ENCODE peak calls at places on chromosomes 4 and X, in seven cellular contexts. L is DND-41; C is A549; A is endothelial cell; V is PC-3; X is HFFc6; E is activated CD8-positive, alpha-beta T cell treated with anti-CD3 and anti-CD28 coated beads for 36 hours. H is an unnamed sample.

GRCh38 chr4:30953799-30954198 is 233.6 kb downstream of the PCDH7 start:
- DNase-seq in L (no peak), C (no peak), A (no peak), V (no peak), X (no peak), E (no peak), H (no peak)

GRCh38 chrX:15170927-15171326 is 99.0 kb downstream of the ASB9 start:
- DNase-seq in L (no peak), C (no peak), A (no peak), V (no peak), X (no peak), E (no peak), H (no peak)

GRCh38 chr4:122577808-122578781 is 42.8 kb downstream of the IL21 start:
- DNase-seq in L (peak; percentile 89), C (peak; percentile 44), A (peak; percentile 60), V (peak; percentile 75), X (peak; percentile 37), E (peak; percentile 84), H (peak; percentile 57)

GRCh38 chr4:6272863-6273660 is 3.4 kb downstream of the WFS1 start:
- DNase-seq in L (no peak), C (peak; percentile 32), A (no peak), V (peak; percentile 80), X (peak; percentile 86), E (no peak), H (no peak)

GRCh38 chrX:39969099-39969825 is 128.5 kb downstream of the BCOR start:
- DNase-seq in L (peak; percentile 56), C (no peak), A (no peak), V (no peak), X (no peak), E (peak; percentile 33), H (no peak)

GRCh38 chr4:101068115-101068514 is 279.2 kb downstream of the PPP3CA start:
- DNase-seq in L (no peak), C (no peak), A (no peak), V (no peak), X (no peak), E (no peak), H (no peak)

GRCh38 chr4:8215001-8215427 is 15.9 kb downstream of the SH3TC1 start:
- DNase-seq in L (no peak), C (no peak), A (no peak), V (no peak), X (peak; percentile 50), E (no peak), H (no peak)

GRCh38 chr4:183838987-183839712 is 66.0 kb upstream of the STOX2 start:
- DNase-seq in L (no peak), C (peak; percentile 33), A (peak; percentile 10), V (peak; percentile 37), X (no peak), E (no peak), H (no peak)

GRCh38 chrX:135484636-135485289 is 35.7 kb upstream of the INTS6L start:
- DNase-seq in L (peak; percentile 4), C (peak; percentile 32), A (peak; percentile 4), V (peak; percentile 55), X (peak; percentile 48), E (peak; percentile 24), H (peak; percentile 26)

GRCh38 chrX:34918856-34919255 is 23.7 kb upstream of the FAM47B start:
- DNase-seq in L (no peak), C (peak; percentile 70), A (peak; percentile 23), V (peak; percentile 67), X (peak; percentile 69), E (no peak), H (no peak)

GRCh38 chr4:123248260-123248659 is 148.3 kb upstream of the SPRY1 start:
- DNase-seq in L (no peak), C (no peak), A (no peak), V (no peak), X (no peak), E (no peak), H (no peak)

GRCh38 chrX:134174273-134174660 is 62.7 kb upstream of the CCDC160 start:
- DNase-seq in L (no peak), C (no peak), A (no peak), V (no peak), X (no peak), E (no peak), H (no peak)

GRCh38 chr4:156291317-156291716 is 337.7 kb upstream of the CTSO start:
- DNase-seq in L (no peak), C (peak; percentile 14), A (no peak), V (peak; percentile 65), X (peak; percentile 51), E (no peak), H (no peak)

GRCh38 chr4:31045724-31046318 is 325.7 kb downstream of the PCDH7 start:
- DNase-seq in L (no peak), C (peak; percentile 15), A (peak; percentile 4), V (peak; percentile 65), X (no peak), E (no peak), H (no peak)

GRCh38 chrX:107654778-107655761 is 26.8 kb downstream of the PRPS1 start:
- DNase-seq in L (peak; percentile 52), C (peak; percentile 59), A (peak; percentile 72), V (peak; percentile 86), X (peak; percentile 93), E (peak; percentile 67), H (peak; percentile 25)

GRCh38 chr4:3719191-3719590 is 47.0 kb upstream of the ADRA2C start:
- DNase-seq in L (no peak), C (no peak), A (no peak), V (no peak), X (no peak), E (no peak), H (no peak)

GRCh38 chr4:53307819-53308773 is 57.8 kb downstream of the SCFD2 start:
- DNase-seq in L (no peak), C (no peak), A (no peak), V (no peak), X (no peak), E (no peak), H (no peak)

GRCh38 chr4:53315300-53315699 is 50.6 kb downstream of the SCFD2 start:
- DNase-seq in L (no peak), C (no peak), A (no peak), V (no peak), X (no peak), E (no peak), H (no peak)

GRCh38 chr4:53309321-53310020 is 56.4 kb downstream of the SCFD2 start:
- DNase-seq in L (no peak), C (no peak), A (no peak), V (no peak), X (peak; percentile 9), E (no peak), H (no peak)

GRCh38 chr4:53314257-53314656 is 51.6 kb downstream of the SCFD2 start:
- DNase-seq in L (no peak), C (no peak), A (no peak), V (no peak), X (no peak), E (no peak), H (no peak)

GRCh38 chr4:53313510-53313909 is 52.4 kb downstream of the SCFD2 start:
- DNase-seq in L (no peak), C (peak; percentile 46), A (peak; percentile 5), V (peak; percentile 53), X (no peak), E (no peak), H (no peak)
- TF ChIP-seq CTCF in L (peak; percentile 27), C (peak; percentile 29), A (no peak), V (peak; percentile 57), X (no peak), E (no peak), H (no peak)

GRCh38 chr4:176150283-176150682 is 45.1 kb downstream of the SPATA4 start:
- DNase-seq in L (no peak), C (peak; percentile 18), A (no peak), V (peak; percentile 47), X (peak; percentile 46), E (no peak), H (peak; percentile 8)
- TF ChIP-seq CTCF in L (peak; percentile 24), C (peak; percentile 38), A (no peak), V (peak; percentile 63), X (peak; percentile 80), E (no peak), H (no peak)

GRCh38 chr4:180828455-180829018 is 1414.7 kb upstream of the TENM3 start:
- DNase-seq in L (peak; percentile 26), C (peak; percentile 51), A (peak; percentile 38), V (peak; percentile 73), X (peak; percentile 61), E (peak; percentile 22), H (no peak)

GRCh38 chr4:180827193-180827592 is 1416.0 kb upstream of the TENM3 start:
- DNase-seq in L (peak; percentile 18), C (no peak), A (no peak), V (peak; percentile 3), X (no peak), E (no peak), H (no peak)

GRCh38 chr4:180827610-180828009 is 1415.6 kb upstream of the TENM3 start:
- DNase-seq in L (peak; percentile 9), C (no peak), A (no peak), V (peak; percentile 23), X (peak; percentile 2), E (no peak), H (no peak)

DNA sequence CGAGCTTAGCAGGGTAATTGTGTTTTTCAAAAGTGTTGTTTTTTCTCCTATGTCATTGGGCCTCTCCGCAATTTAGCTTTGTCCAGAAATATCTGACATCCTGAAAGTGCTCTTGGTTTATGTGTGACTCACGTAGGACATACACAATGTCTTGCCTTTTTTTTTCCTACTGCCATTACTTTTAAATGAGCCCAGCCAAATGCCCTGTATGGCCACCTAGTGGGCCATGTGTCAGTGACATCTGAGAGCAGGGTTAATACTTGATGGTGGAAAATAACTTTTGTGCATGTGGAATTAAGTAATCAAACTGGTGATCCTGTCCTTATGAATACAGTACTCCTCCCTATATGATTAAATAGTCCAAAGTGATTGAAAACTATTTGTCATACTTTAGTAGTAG is 1411.1 kb upstream of the TENM3 start:
- DNase-seq in L (no peak), C (peak; percentile 2), A (no peak), V (peak; percentile 15), X (no peak), E (no peak), H (no peak)
- TF ChIP-seq CTCF in L (peak; percentile 13), C (no peak), A (peak; percentile 31), V (peak; percentile 38), X (peak; percentile 53), E (no peak), H (no peak)

GRCh38 chrX:119190736-119191282 is 45.3 kb upstream of the PGRMC1 start:
- DNase-seq in L (no peak), C (peak; percentile 25), A (no peak), V (no peak), X (peak; percentile 5), E (no peak), H (no peak)

GRCh38 chrX:119189115-119189514 is 47.0 kb upstream of the PGRMC1 start:
- DNase-seq in L (no peak), C (no peak), A (no peak), V (peak; percentile 20), X (no peak), E (no peak), H (no peak)

GRCh38 chrX:119190251-119190651 is 45.8 kb upstream of the PGRMC1 start:
- DNase-seq in L (no peak), C (no peak), A (no peak), V (no peak), X (no peak), E (no peak), H (no peak)

GRCh38 chrX:119189586-119189985 is 46.5 kb upstream of the PGRMC1 start:
- DNase-seq in L (no peak), C (no peak), A (no peak), V (no peak), X (no peak), E (no peak), H (no peak)

DNA sequence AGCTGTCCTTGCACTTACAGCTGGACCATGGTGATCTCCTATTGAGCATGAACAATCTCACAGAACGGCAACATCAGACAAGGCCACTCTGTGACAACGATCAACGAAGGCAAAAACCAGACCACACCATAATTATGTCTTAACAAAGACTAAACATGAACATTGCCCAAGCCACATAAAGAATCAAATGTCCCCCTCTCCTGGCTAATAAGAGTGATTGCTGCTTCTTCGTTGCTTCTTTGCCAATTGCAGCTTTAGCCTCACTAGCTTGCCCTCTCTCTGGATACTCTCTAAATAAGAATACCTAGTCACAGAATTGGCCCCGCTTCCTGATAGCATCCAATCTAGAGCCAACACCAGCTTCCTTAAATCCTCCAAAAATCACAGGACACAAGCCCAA is 41.5 kb upstream of the PGRMC1 start:
- DNase-seq in L (no peak), C (peak; percentile 30), A (no peak), V (peak; percentile 32), X (peak; percentile 3), E (no peak), H (no peak)
- TF ChIP-seq CTCF in L (peak; percentile 7), C (peak; percentile 30), A (no peak), V (peak; percentile 54), X (peak; percentile 46), E (no peak), H (no peak)

H was measured in GM10248.